ENCODE peak calls at places on chromosomes 1 and 21, in eight cellular contexts. E, K, G, W, O, H, A and J are unnamed samples.

GRCh38 chr1:221381858-221382623 is 359.8 kb downstream of the DUSP10 start:
- DNase-seq in W (no peak), O (no peak), K (no peak), A (no peak), E (no peak), G (no peak), H (no peak), J (no peak)

GRCh38 chr1:2606806-2607680 is 20.5 kb downstream of the PRXL2B start:
- DNase-seq in G (no peak), K (no peak), W (no peak), A (peak; percentile 8), E (no peak), O (no peak), H (no peak), J (peak; percentile 3)

GRCh38 chr1:155323729-155324040 is 3.0 kb downstream of the RUSC1 start:
- DNase-seq in H (peak; percentile 66), K (peak; percentile 64), E (peak; percentile 94), O (peak; percentile 93), W (peak; percentile 95), G (peak; percentile 92), A (peak; percentile 86), J (peak; percentile 83)

GRCh38 chr1:23554481-23555224 is 4.6 kb downstream of the ID3 start:
- DNase-seq in K (peak; percentile 85), E (peak; percentile 96), W (peak; percentile 92), O (peak; percentile 94), G (peak; percentile 86), A (peak; percentile 90), H (no peak), J (peak; percentile 91)

GRCh38 chr1:205930698-205931330 is 12.4 kb downstream of the SLC26A9 start:
- DNase-seq in G (no peak), H (no peak), E (no peak), A (no peak), O (no peak), K (no peak), W (no peak), J (no peak)

GRCh38 chr21:36135391-36136094 is 664 bp downstream of the CBR3 start:
- DNase-seq in K (no peak), W (peak; percentile 84), H (no peak), G (peak; percentile 63), E (peak; percentile 66), O (peak; percentile 78), A (peak; percentile 52), J (peak; percentile 52)

GRCh38 chr1:183139281-183139942 is 46.7 kb upstream of the LAMC2 start:
- DNase-seq in G (no peak), E (peak; percentile 46), A (no peak), H (peak; percentile 10), W (peak; percentile 36), K (no peak), O (no peak), J (no peak)

GRCh38 chr1:7407980-7408770 is 362.9 kb upstream of the VAMP3 start:
- DNase-seq in H (no peak), G (peak; percentile 16), O (no peak), W (no peak), A (no peak), E (no peak), K (no peak), J (no peak)

GRCh38 chr1:25676488-25676887 is 59.9 kb downstream of the MAN1C1 start:
- DNase-seq in H (no peak), A (no peak), E (no peak), W (no peak), O (no peak), K (no peak), G (no peak), J (no peak)

GRCh38 chr1:35539073-35539823 is 18.0 kb downstream of the KIAA0319L start:
- DNase-seq in W (peak; percentile 52), K (no peak), E (no peak), G (no peak), H (no peak), O (no peak), A (no peak), J (no peak)

GRCh38 chr1:14102180-14102579 is 402.2 kb downstream of the PRDM2 start:
- DNase-seq in O (no peak), A (no peak), K (no peak), H (no peak), E (no peak), G (no peak), W (no peak), J (no peak)

GRCh38 chr1:224607220-224608148 is 8.6 kb upstream of the CNIH3 start:
- DNase-seq in O (no peak), H (no peak), A (no peak), E (no peak), W (no peak), G (no peak), K (no peak), J (no peak)

GRCh38 chr1:19786988-19787423 is 12.7 kb downstream of the TMCO4 start:
- DNase-seq in W (no peak), G (no peak), H (no peak), E (peak; percentile 58), K (no peak), O (no peak), A (peak; percentile 68), J (no peak)

GRCh38 chr1:75970631-75971030 is 38.4 kb upstream of the ASB17 start:
- DNase-seq in O (no peak), G (no peak), K (no peak), W (no peak), H (no peak), E (no peak), A (no peak), J (no peak)

GRCh38 chr1:75969550-75969949 is 37.3 kb upstream of the ASB17 start:
- DNase-seq in A (no peak), O (no peak), W (no peak), G (no peak), K (no peak), E (no peak), H (no peak), J (no peak)

GRCh38 chr1:75967719-75968118 is 35.5 kb upstream of the ASB17 start:
- DNase-seq in K (no peak), E (no peak), H (no peak), A (no peak), G (no peak), W (no peak), O (no peak), J (no peak)

DNA sequence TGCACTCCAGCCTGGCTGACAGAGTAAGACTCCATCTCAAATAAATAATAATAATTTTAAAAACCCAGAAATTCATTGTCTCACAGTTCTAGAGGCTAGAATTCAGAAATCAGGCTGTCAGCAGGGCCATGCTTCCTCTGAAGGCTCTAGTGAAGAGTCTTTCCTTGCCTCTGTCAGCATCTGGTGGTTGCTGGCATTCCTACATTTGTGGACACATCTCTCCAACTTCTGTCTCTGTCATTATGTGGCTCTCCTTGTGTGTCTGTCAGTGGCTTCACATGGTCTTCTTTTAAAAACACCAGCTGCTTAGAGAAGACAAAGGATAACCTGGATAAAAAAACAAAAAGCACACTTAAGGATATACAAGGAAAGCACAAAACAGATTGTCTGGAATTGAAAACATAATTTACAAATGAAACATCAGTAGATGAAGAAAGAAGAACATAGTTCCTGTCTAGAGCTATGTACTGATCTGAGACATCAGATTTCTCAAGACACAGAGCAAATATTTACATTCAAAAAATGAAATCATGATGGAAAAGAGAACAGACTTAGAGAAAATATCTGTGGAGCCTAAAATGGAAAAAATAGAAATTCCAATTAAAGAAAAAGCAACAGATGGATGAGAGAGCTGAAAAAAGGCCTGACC is 32.7 kb upstream of the ASB17 start:
- DNase-seq in O (no peak), G (no peak), A (no peak), H (no peak), W (no peak), K (no peak), E (no peak), J (no peak)
- TF ChIP-seq CTCF in O (no peak), G (no peak), A (no peak), H (no peak), W (no peak), K (no peak), E (no peak), J (no peak)

GRCh38 chr21:37460196-37460595 is 93.6 kb downstream of the DYRK1A start:
- DNase-seq in G (no peak), E (no peak), O (no peak), K (no peak), H (no peak), W (no peak), A (peak; percentile 43), J (no peak)
- TF ChIP-seq CTCF in G (no peak), E (peak; percentile 31), O (no peak), K (peak; percentile 47), H (peak; percentile 26), W (peak; percentile 26), A (no peak), J (peak; percentile 26)

GRCh38 chr1:29343476-29343875 is 107.2 kb downstream of the PTPRU start:
- DNase-seq in A (no peak), O (no peak), H (no peak), W (no peak), E (no peak), G (no peak), K (no peak), J (no peak)

GRCh38 chr1:29342351-29342750 is 106.0 kb downstream of the PTPRU start:
- DNase-seq in A (no peak), H (no peak), K (no peak), O (no peak), E (no peak), G (no peak), W (no peak), J (no peak)

GRCh38 chr1:29343908-29344307 is 107.6 kb downstream of the PTPRU start:
- DNase-seq in G (no peak), E (no peak), W (no peak), K (no peak), O (no peak), A (no peak), H (no peak), J (no peak)

GRCh38 chr1:29344336-29344735 is 108.0 kb downstream of the PTPRU start:
- DNase-seq in K (no peak), W (no peak), E (no peak), A (no peak), H (no peak), G (no peak), O (no peak), J (no peak)

GRCh38 chr1:29341936-29342335 is 105.6 kb downstream of the PTPRU start:
- DNase-seq in G (no peak), H (no peak), K (no peak), O (no peak), A (no peak), W (no peak), E (no peak), J (no peak)
- TF ChIP-seq CTCF in G (no peak), H (peak; percentile 31), K (no peak), O (no peak), A (no peak), W (peak; percentile 33), E (peak; percentile 17), J (peak; percentile 17)

GRCh38 chr1:153028771-153029170 is 2.2 kb upstream of the SPRR1B start:
- DNase-seq in G (no peak), A (no peak), E (no peak), K (no peak), W (no peak), O (no peak), H (no peak), J (no peak)

GRCh38 chr1:153035211-153035610 is 4.2 kb downstream of the SPRR1B start:
- DNase-seq in W (no peak), E (no peak), G (no peak), A (no peak), H (no peak), K (no peak), O (no peak), J (no peak)

GRCh38 chr1:153030895-153031294 is at the start of gene SPRR1B:
- DNase-seq in A (no peak), G (no peak), K (no peak), E (no peak), W (no peak), H (no peak), O (no peak), J (no peak)

GRCh38 chr1:153032073-153032472 is 1.1 kb downstream of the SPRR1B start:
- DNase-seq in W (no peak), O (no peak), E (no peak), G (no peak), A (no peak), H (no peak), K (no peak), J (no peak)

GRCh38 chr1:153032677-153033308 is 1.8 kb downstream of the SPRR1B start:
- DNase-seq in O (peak; percentile 11), A (peak; percentile 59), H (no peak), E (no peak), K (no peak), G (no peak), W (peak; percentile 50), J (peak; percentile 30)
- TF ChIP-seq CTCF in O (peak; percentile 24), A (no peak), H (peak; percentile 12), E (no peak), K (peak; percentile 40), G (no peak), W (peak; percentile 36), J (no peak)